ENCODE peak calls at places on chromosomes 16 and 17, in seven cellular contexts. E is stimulated activated CD8-positive, alpha-beta memory T cell treated with anti-CD3 and anti-CD28 coated beads, Interleukin-15, amount 100 ng/mL, for 1 hour; I is GM12891; U is GM19239; J is amniotic epithelial cell; W is cerebellar cortex; P is NCI-H460. M is an unnamed sample.

GRCh38 chr17:82788206-82789001 is 36.5 kb downstream of the TBCD start:
- DNase-seq in U (no peak), E (no peak), P (no peak), W (no peak), I (no peak), J (no peak), M (no peak)

GRCh38 chr16:57108432-57108831 is 16.0 kb downstream of the CPNE2 start:
- DNase-seq in J (no peak), E (no peak), I (no peak), W (no peak), U (no peak), P (no peak), M (no peak)

GRCh38 chr17:77319211-77320031 is 178.7 kb downstream of the SEC14L1 start:
- DNase-seq in W (no peak), E (peak), J (peak), P (peak), U (peak), I (no peak), M (peak)

GRCh38 chr17:49438439-49438861 is 23.8 kb upstream of the PHB1 start:
- DNase-seq in J (no peak), W (no peak), P (no peak), I (no peak), U (no peak), E (no peak), M (peak)

GRCh38 chr16:27237229-27238015 is 31.1 kb downstream of the NSMCE1 start:
- DNase-seq in J (peak), W (peak), U (no peak), P (no peak), E (peak), I (no peak), M (no peak)

GRCh38 chr16:17364319-17365210 is 106.2 kb downstream of the XYLT1 start:
- DNase-seq in W (no peak), E (no peak), I (no peak), J (peak), P (no peak), U (no peak), M (no peak)

GRCh38 chr17:62628845-62629555 is 1.5 kb downstream of the MRC2 start:
- DNase-seq in U (no peak), J (peak), P (no peak), E (no peak), I (no peak), W (no peak), M (peak)

GRCh38 chr17:63988741-63989621 is 9.2 kb upstream of the PRR29 start:
- DNase-seq in U (no peak), I (no peak), W (no peak), E (no peak), P (no peak), J (peak), M (peak)

GRCh38 chr16:88286301-88286923 is 96.3 kb upstream of the ZNF469 start:
- DNase-seq in P (no peak), E (no peak), J (no peak), W (no peak), U (no peak), I (no peak), M (peak)

GRCh38 chr17:66923881-66924280 is 40.6 kb upstream of the CACNG4 start:
- DNase-seq in W (no peak), J (no peak), I (no peak), E (no peak), U (no peak), P (no peak), M (no peak)

GRCh38 chr16:12295395-12295794 is 318.9 kb downstream of the SNX29 start:
- DNase-seq in E (no peak), W (no peak), J (no peak), I (no peak), P (no peak), U (no peak), M (no peak)

GRCh38 chr17:5419959-5420653 is at the start of gene RPAIN:
- DNase-seq in P (peak), J (peak), U (peak), I (peak), W (no peak), E (peak), M (no peak)

GRCh38 chr17:56676807-56677206 is 83.3 kb downstream of the NOG start:
- DNase-seq in I (no peak), P (no peak), W (no peak), E (no peak), U (no peak), J (no peak), M (no peak)

GRCh38 chr17:57739402-57740224 is 5.5 kb downstream of the CCDC182 start:
- DNase-seq in J (peak), E (no peak), U (peak), P (no peak), W (peak), I (no peak), M (no peak)

GRCh38 chr16:6165330-6165984 is 1067.9 kb upstream of the EEF2KMT start:
- DNase-seq in I (no peak), P (no peak), J (no peak), W (peak), U (no peak), E (no peak), M (no peak)

GRCh38 chr16:4778050-4778392 is 10.1 kb downstream of the SEPTIN12 start:
- DNase-seq in E (no peak), J (no peak), I (no peak), P (no peak), W (no peak), U (no peak), M (no peak)

GRCh38 chr16:30585022-30585399 is 486 bp downstream of the ZNF785 start:
- DNase-seq in U (no peak), J (no peak), P (no peak), E (no peak), W (peak), I (no peak), M (no peak)

GRCh38 chr17:82097187-82097918 is 683 bp downstream of the FASN start:
- DNase-seq in W (no peak), E (no peak), J (peak), U (peak), I (peak), P (peak), M (peak)

GRCh38 chr17:27573971-27574525 is 56.9 kb upstream of the LGALS9 start:
- DNase-seq in I (no peak), E (no peak), W (no peak), U (no peak), P (peak), J (peak), M (peak)

GRCh38 chr16:64469906-64470702 is 651.8 kb downstream of the CDH11 start:
- DNase-seq in I (no peak), U (no peak), W (no peak), J (no peak), E (no peak), P (no peak), M (no peak)

GRCh38 chr16:11585460-11586374 is 1.0 kb downstream of the LITAF start:
- DNase-seq in J (no peak), P (no peak), I (no peak), E (no peak), W (peak), U (no peak), M (no peak)

GRCh38 chr17:7593296-7593695 is 3.4 kb upstream of the SOX15 start:
- DNase-seq in U (no peak), P (no peak), J (no peak), W (no peak), I (no peak), E (no peak), M (no peak)

GRCh38 chr17:69246726-69247375 is 18.2 kb upstream of the ABCA10 start:
- DNase-seq in I (no peak), W (peak), E (no peak), P (peak), J (peak), U (peak), M (no peak)

GRCh38 chr16:69691980-69692911 is 34.1 kb downstream of the NQO1 start:
- DNase-seq in I (no peak), J (peak), P (no peak), W (no peak), U (peak), E (no peak), M (no peak)

GRCh38 chr16:73065617-73066313 is 17.8 kb upstream of the ZFHX3 start:
- DNase-seq in J (no peak), I (no peak), U (no peak), P (no peak), W (no peak), E (no peak), M (no peak)

GRCh38 chr16:50634090-50634489 is 47.0 kb downstream of the SNX20 start:
- DNase-seq in W (no peak), U (no peak), I (no peak), J (no peak), E (no peak), P (no peak), M (no peak)

GRCh38 chr17:74354123-74354522 is 7.5 kb downstream of the BTBD17 start:
- DNase-seq in E (peak), W (no peak), J (no peak), U (peak), P (peak), I (peak), M (no peak)

GRCh38 chr16:85557083-85557975 is 55.8 kb upstream of the GSE1 start:
- DNase-seq in J (no peak), W (no peak), E (no peak), P (no peak), U (peak), I (no peak), M (no peak)

GRCh38 chr17:48631693-48632578 is 5.8 kb upstream of the HOXB9 start:
- DNase-seq in I (no peak), E (no peak), J (no peak), P (no peak), U (no peak), W (no peak), M (no peak)

GRCh38 chr17:61157246-61157887 is 242.3 kb upstream of the TBX2 start:
- DNase-seq in E (no peak), I (no peak), P (peak), U (no peak), J (peak), W (no peak), M (no peak)

GRCh38 chr16:86410529-86410928 is 99.8 kb upstream of the FOXF1 start:
- DNase-seq in I (no peak), W (no peak), E (no peak), J (no peak), U (no peak), P (no peak), M (no peak)

GRCh38 chr17:36703860-36704266 is 102.5 kb downstream of the MRM1 start:
- DNase-seq in U (peak), J (peak), W (peak), I (peak), P (peak), E (peak), M (peak)

GRCh38 chr16:5054876-5055865 is 10.6 kb downstream of the C16orf89 start:
- DNase-seq in P (no peak), E (no peak), I (no peak), J (no peak), U (no peak), W (no peak), M (peak)

GRCh38 chr17:75238684-75239191 is 22.7 kb downstream of the GGA3 start:
- DNase-seq in E (peak), U (peak), J (peak), W (peak), P (peak), I (peak), M (no peak)